ENCODE peak calls at places on chromosome 22, in seven cellular contexts. One of them, this sample, is unnamed.

GRCh38 chr22:37183432-37184379 is 4.3 kb downstream of the C1QTNF6 start:
- DNase-seq in K562: no peak
- DNase-seq in H9: no peak
- DNase-seq in astrocyte: no peak
- DNase-seq in keratinocyte: no peak
- DNase-seq in SK-N-SH: no peak
- DNase-seq in MM.1S: no peak
- DNase-seq in this sample: no peak

GRCh38 chr22:27783436-27784098 is 18.0 kb downstream of the MN1 start:
- DNase-seq in SK-N-SH: no peak
- DNase-seq in astrocyte: no peak
- DNase-seq in MM.1S: no peak
- DNase-seq in keratinocyte: no peak
- DNase-seq in K562: no peak
- DNase-seq in H9: no peak
- DNase-seq in this sample: no peak

GRCh38 chr22:36773935-36774334 is 2.0 kb downstream of the IFT27 start:
- DNase-seq in H9: no peak
- DNase-seq in MM.1S: peak; percentile 15
- DNase-seq in SK-N-SH: peak; percentile 43
- DNase-seq in keratinocyte: no peak
- DNase-seq in astrocyte: no peak
- DNase-seq in K562: peak; percentile 11
- DNase-seq in this sample: no peak

GRCh38 chr22:42171946-42172345 is 41.3 kb upstream of the CYP2D6 start:
- DNase-seq in keratinocyte: no peak
- DNase-seq in astrocyte: no peak
- DNase-seq in H9: no peak
- DNase-seq in SK-N-SH: no peak
- DNase-seq in MM.1S: no peak
- DNase-seq in K562: no peak
- DNase-seq in this sample: no peak

GRCh38 chr22:44458044-44459020 is 39.7 kb downstream of the RTL6 start:
- DNase-seq in keratinocyte: no peak
- DNase-seq in H9: no peak
- DNase-seq in K562: no peak
- DNase-seq in SK-N-SH: no peak
- DNase-seq in MM.1S: no peak
- DNase-seq in astrocyte: no peak
- DNase-seq in this sample: peak; percentile 9

GRCh38 chr22:22772883-22773282 is 114.7 kb upstream of the IGLL5 start:
- DNase-seq in SK-N-SH: no peak
- DNase-seq in MM.1S: no peak
- DNase-seq in astrocyte: no peak
- DNase-seq in K562: no peak
- DNase-seq in keratinocyte: no peak
- DNase-seq in H9: no peak
- DNase-seq in this sample: no peak

GRCh38 chr22:27752771-27753170 is 48.8 kb downstream of the MN1 start:
- DNase-seq in K562: no peak
- DNase-seq in H9: no peak
- DNase-seq in astrocyte: peak; percentile 39
- DNase-seq in keratinocyte: peak; percentile 71
- DNase-seq in MM.1S: no peak
- DNase-seq in SK-N-SH: no peak
- DNase-seq in this sample: peak; percentile 40

GRCh38 chr22:49164773-49165320 is 662.8 kb downstream of the BRD1 start:
- DNase-seq in astrocyte: no peak
- DNase-seq in H9: no peak
- DNase-seq in MM.1S: no peak
- DNase-seq in SK-N-SH: no peak
- DNase-seq in K562: no peak
- DNase-seq in keratinocyte: no peak
- DNase-seq in this sample: no peak

GRCh38 chr22:41682033-41682807 is 6.4 kb downstream of the SNU13 start:
- DNase-seq in astrocyte: peak; percentile 80
- DNase-seq in H9: peak; percentile 86
- DNase-seq in K562: peak; percentile 94
- DNase-seq in SK-N-SH: peak; percentile 85
- DNase-seq in keratinocyte: no peak
- DNase-seq in MM.1S: peak; percentile 73
- DNase-seq in this sample: peak; percentile 89

GRCh38 chr22:44659140-44659539 is 42.9 kb upstream of the PRR5 start:
- DNase-seq in SK-N-SH: peak; percentile 67
- DNase-seq in K562: no peak
- DNase-seq in astrocyte: no peak
- DNase-seq in H9: peak; percentile 27
- DNase-seq in keratinocyte: no peak
- DNase-seq in MM.1S: no peak
- DNase-seq in this sample: no peak

GRCh38 chr22:43228330-43228729 is 41.4 kb upstream of the TTLL12 start:
- DNase-seq in SK-N-SH: peak; percentile 51
- DNase-seq in astrocyte: no peak
- DNase-seq in K562: peak; percentile 77
- DNase-seq in keratinocyte: no peak
- DNase-seq in MM.1S: no peak
- DNase-seq in H9: peak; percentile 82
- DNase-seq in this sample: peak; percentile 28

GRCh38 chr22:20084547-20085413 is 4.7 kb downstream of the DGCR8 start:
- DNase-seq in K562: peak; percentile 94
- DNase-seq in astrocyte: no peak
- DNase-seq in H9: peak; percentile 83
- DNase-seq in SK-N-SH: peak; percentile 88
- DNase-seq in keratinocyte: no peak
- DNase-seq in MM.1S: no peak
- DNase-seq in this sample: no peak

GRCh38 chr22:21446128-21446826 is 20.9 kb upstream of the TMEM191C start:
- DNase-seq in astrocyte: no peak
- DNase-seq in SK-N-SH: no peak
- DNase-seq in H9: peak; percentile 24
- DNase-seq in MM.1S: no peak
- DNase-seq in K562: no peak
- DNase-seq in keratinocyte: no peak
- DNase-seq in this sample: no peak

GRCh38 chr22:41563051-41563711 is 2.4 kb downstream of the CSDC2 start:
- DNase-seq in MM.1S: no peak
- DNase-seq in SK-N-SH: no peak
- DNase-seq in K562: peak; percentile 73
- DNase-seq in keratinocyte: no peak
- DNase-seq in H9: peak; percentile 42
- DNase-seq in astrocyte: peak; percentile 80
- DNase-seq in this sample: no peak

GRCh38 chr22:49362393-49362792 is 465.3 kb downstream of the BRD1 start:
- DNase-seq in SK-N-SH: peak; percentile 4
- DNase-seq in MM.1S: no peak
- DNase-seq in H9: no peak
- DNase-seq in keratinocyte: no peak
- DNase-seq in astrocyte: no peak
- DNase-seq in K562: no peak
- DNase-seq in this sample: peak; percentile 0

GRCh38 chr22:33853200-33854097 is 66.8 kb downstream of the LARGE1 start:
- DNase-seq in K562: no peak
- DNase-seq in H9: peak; percentile 51
- DNase-seq in SK-N-SH: peak; percentile 64
- DNase-seq in MM.1S: peak; percentile 85
- DNase-seq in astrocyte: peak; percentile 77
- DNase-seq in keratinocyte: no peak
- DNase-seq in this sample: peak; percentile 77

GRCh38 chr22:45804986-45805325 is 133.3 kb downstream of the ATXN10 start:
- DNase-seq in astrocyte: peak; percentile 99
- DNase-seq in SK-N-SH: no peak
- DNase-seq in K562: no peak
- DNase-seq in MM.1S: no peak
- DNase-seq in keratinocyte: peak; percentile 69
- DNase-seq in H9: no peak
- DNase-seq in this sample: no peak

GRCh38 chr22:36104988-36105387 is 55.6 kb downstream of the APOL3 start:
- DNase-seq in keratinocyte: no peak
- DNase-seq in K562: peak; percentile 18
- DNase-seq in astrocyte: no peak
- DNase-seq in SK-N-SH: no peak
- DNase-seq in MM.1S: no peak
- DNase-seq in H9: no peak
- DNase-seq in this sample: no peak

GRCh38 chr22:49962012-49962750 is 1.6 kb downstream of the PIM3 start:
- DNase-seq in K562: peak; percentile 91
- DNase-seq in keratinocyte: peak; percentile 54
- DNase-seq in MM.1S: peak; percentile 5
- DNase-seq in astrocyte: peak; percentile 82
- DNase-seq in SK-N-SH: peak; percentile 89
- DNase-seq in H9: peak; percentile 92
- DNase-seq in this sample: peak; percentile 89

GRCh38 chr22:26367402-26368245 is 61.4 kb upstream of the ASPHD2 start:
- DNase-seq in keratinocyte: no peak
- DNase-seq in astrocyte: peak; percentile 22
- DNase-seq in K562: peak; percentile 77
- DNase-seq in SK-N-SH: peak; percentile 68
- DNase-seq in MM.1S: peak; percentile 66
- DNase-seq in H9: peak; percentile 60
- DNase-seq in this sample: peak; percentile 22

GRCh38 chr22:42269407-42270177 is 861 bp downstream of the TCF20 start:
- DNase-seq in MM.1S: peak; percentile 76
- DNase-seq in K562: peak; percentile 72
- DNase-seq in SK-N-SH: peak; percentile 62
- DNase-seq in H9: peak; percentile 80
- DNase-seq in keratinocyte: no peak
- DNase-seq in astrocyte: peak; percentile 9
- DNase-seq in this sample: peak; percentile 87

GRCh38 chr22:28907311-28908008 is 24.1 kb downstream of the ZNRF3 start:
- DNase-seq in H9: no peak
- DNase-seq in astrocyte: no peak
- DNase-seq in SK-N-SH: no peak
- DNase-seq in K562: no peak
- DNase-seq in MM.1S: no peak
- DNase-seq in keratinocyte: no peak
- DNase-seq in this sample: no peak

GRCh38 chr22:28903719-28904118 is 20.3 kb downstream of the ZNRF3 start:
- DNase-seq in SK-N-SH: no peak
- DNase-seq in K562: no peak
- DNase-seq in MM.1S: no peak
- DNase-seq in astrocyte: no peak
- DNase-seq in keratinocyte: no peak
- DNase-seq in H9: no peak
- DNase-seq in this sample: no peak

GRCh38 chr22:28904211-28904808 is 20.9 kb downstream of the ZNRF3 start:
- DNase-seq in H9: no peak
- DNase-seq in MM.1S: no peak
- DNase-seq in SK-N-SH: no peak
- DNase-seq in keratinocyte: no peak
- DNase-seq in K562: no peak
- DNase-seq in astrocyte: peak; percentile 65
- DNase-seq in this sample: no peak

GRCh38 chr22:28905433-28905832 is 22.1 kb downstream of the ZNRF3 start:
- DNase-seq in H9: no peak
- DNase-seq in astrocyte: no peak
- DNase-seq in keratinocyte: no peak
- DNase-seq in SK-N-SH: no peak
- DNase-seq in K562: no peak
- DNase-seq in MM.1S: no peak
- DNase-seq in this sample: no peak

DNA sequence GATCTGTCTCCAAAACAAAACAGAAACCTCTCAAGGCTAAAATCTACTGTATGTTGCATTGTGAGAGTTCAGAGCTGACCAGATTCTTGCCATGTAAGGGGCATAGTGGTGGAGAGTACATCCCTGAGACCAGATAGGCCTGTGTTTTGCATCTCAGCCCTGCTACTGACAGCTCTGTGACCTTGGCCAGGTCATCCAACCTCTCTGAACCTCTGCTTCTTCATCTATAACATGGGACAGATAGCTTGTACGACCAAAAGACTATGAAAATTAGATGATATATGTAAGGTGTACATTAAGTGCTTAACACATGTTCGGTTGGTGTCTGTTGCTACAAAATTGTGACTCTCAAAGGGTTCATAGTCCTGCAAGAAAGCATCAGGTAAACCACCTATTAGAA is 22.9 kb downstream of the ZNRF3 start:
- DNase-seq in H9: no peak
- DNase-seq in keratinocyte: no peak
- DNase-seq in MM.1S: peak; percentile 16
- DNase-seq in astrocyte: no peak
- DNase-seq in SK-N-SH: no peak
- DNase-seq in K562: no peak
- DNase-seq in this sample: no peak
- H3K4me1 ChIP-seq in H9: peaks cover 11% of the 10 kb centered on the region
- H3K4me1 ChIP-seq in keratinocyte: peaks cover 37% of the 10 kb centered on the region
- H3K4me1 ChIP-seq in MM.1S: peaks cover 3% of the 10 kb centered on the region
- H3K4me1 ChIP-seq in astrocyte: peaks cover 25% of the 10 kb centered on the region
- H3K4me1 ChIP-seq in SK-N-SH: peaks cover 5% of the 10 kb centered on the region
- H3K4me1 ChIP-seq in K562: peaks cover 3% of the 10 kb centered on the region
- H3K4me1 ChIP-seq in this sample: no peaks in the 10 kb centered on the region

GRCh38 chr22:38981659-38982007 is 514 bp upstream of the APOBEC3B start:
- DNase-seq in H9: no peak
- DNase-seq in astrocyte: no peak
- DNase-seq in MM.1S: no peak
- DNase-seq in keratinocyte: no peak
- DNase-seq in K562: no peak
- DNase-seq in SK-N-SH: no peak
- DNase-seq in this sample: no peak
- H3K9ac ChIP-seq in H9: no peak overlapping the region
- H3K9ac ChIP-seq in astrocyte: peak overlapping the region; percentile 56
- H3K9ac ChIP-seq in MM.1S: peak overlapping the region; percentile 95
- H3K9ac ChIP-seq in keratinocyte: peak overlapping the region; percentile 61
- H3K9ac ChIP-seq in K562: peak overlapping the region; percentile 32
- H3K9ac ChIP-seq in SK-N-SH: no peak overlapping the region
- H3K9ac ChIP-seq in this sample: peak overlapping the region; percentile 70

GRCh38 chr22:29524440-29525191 is 28.9 kb downstream of the THOC5 start:
- DNase-seq in H9: peak; percentile 43
- DNase-seq in astrocyte: peak; percentile 6
- DNase-seq in MM.1S: peak; percentile 7
- DNase-seq in K562: peak; percentile 46
- DNase-seq in keratinocyte: no peak
- DNase-seq in SK-N-SH: peak; percentile 29
- DNase-seq in this sample: peak; percentile 26
- TF ChIP-seq CTCF in H9: peak; percentile 67
- TF ChIP-seq CTCF in astrocyte: peak; percentile 31
- TF ChIP-seq CTCF in MM.1S: peak; percentile 46
- TF ChIP-seq CTCF in K562: peak; percentile 62
- TF ChIP-seq CTCF in keratinocyte: peak; percentile 48
- TF ChIP-seq CTCF in SK-N-SH: peak; percentile 39
- TF ChIP-seq CTCF in this sample: peak; percentile 51

GRCh38 chr22:25363474-25363873 is 144.0 kb downstream of the CRYBB2 start:
- DNase-seq in MM.1S: no peak
- DNase-seq in astrocyte: no peak
- DNase-seq in SK-N-SH: no peak
- DNase-seq in keratinocyte: no peak
- DNase-seq in K562: no peak
- DNase-seq in H9: no peak
- DNase-seq in this sample: no peak

GRCh38 chr22:25361899-25362214 is 142.4 kb downstream of the CRYBB2 start:
- DNase-seq in K562: no peak
- DNase-seq in astrocyte: no peak
- DNase-seq in SK-N-SH: no peak
- DNase-seq in keratinocyte: no peak
- DNase-seq in MM.1S: no peak
- DNase-seq in H9: no peak
- DNase-seq in this sample: no peak

GRCh38 chr22:25364281-25364680 is 144.8 kb downstream of the CRYBB2 start:
- DNase-seq in keratinocyte: no peak
- DNase-seq in H9: no peak
- DNase-seq in MM.1S: no peak
- DNase-seq in astrocyte: no peak
- DNase-seq in K562: no peak
- DNase-seq in SK-N-SH: no peak
- DNase-seq in this sample: no peak

GRCh38 chr22:25362215-25362882 is 142.9 kb downstream of the CRYBB2 start:
- DNase-seq in H9: peak; percentile 84
- DNase-seq in MM.1S: peak; percentile 28
- DNase-seq in keratinocyte: no peak
- DNase-seq in K562: peak; percentile 60
- DNase-seq in SK-N-SH: peak; percentile 83
- DNase-seq in astrocyte: no peak
- DNase-seq in this sample: peak; percentile 75

GRCh38 chr22:25362883-25363240 is 143.4 kb downstream of the CRYBB2 start:
- DNase-seq in keratinocyte: no peak
- DNase-seq in SK-N-SH: no peak
- DNase-seq in MM.1S: no peak
- DNase-seq in K562: no peak
- DNase-seq in astrocyte: no peak
- DNase-seq in H9: no peak
- DNase-seq in this sample: no peak
- H3K4me1 ChIP-seq in keratinocyte: no peaks in the 10 kb centered on the region
- H3K4me1 ChIP-seq in SK-N-SH: no peaks in the 10 kb centered on the region
- H3K4me1 ChIP-seq in MM.1S: no peaks in the 10 kb centered on the region
- H3K4me1 ChIP-seq in K562: no peaks in the 10 kb centered on the region
- H3K4me1 ChIP-seq in astrocyte: no peaks in the 10 kb centered on the region
- H3K4me1 ChIP-seq in H9: no peaks in the 10 kb centered on the region
- H3K4me1 ChIP-seq in this sample: peaks cover 8% of the 10 kb centered on the region

This sample was measured in colonic mucosa.